ENCODE peak calls at places on chromosomes 7 and 10, in five cellular contexts. P is H54, B is right lobe of liver, M is A549, N is endothelial cell of umbilical vein. X is an unnamed sample.

GRCh38 chr10:125775491-125776106 is at the start of gene MMP21:
- DNase-seq in P (no peak), B (no peak), M (no peak), N (no peak), X (no peak)

GRCh38 chr7:144632724-144633123 is 203.1 kb downstream of the TPK1 start:
- DNase-seq in P (no peak), B (no peak), M (no peak), N (peak), X (no peak)

GRCh38 chr7:139767561-139767982 is 10.2 kb downstream of the HIPK2 start:
- DNase-seq in P (no peak), B (no peak), M (no peak), N (peak), X (no peak)

GRCh38 chr10:113222207-113222606 is 272.2 kb downstream of the TCF7L2 start:
- DNase-seq in P (no peak), B (no peak), M (no peak), N (no peak), X (no peak)

GRCh38 chr7:47472444-47473157 is 109.3 kb downstream of the TNS3 start:
- DNase-seq in P (no peak), B (no peak), M (no peak), N (no peak), X (no peak)

GRCh38 chr10:102927311-102928010 is 9.4 kb downstream of the CNNM2 start:
- DNase-seq in P (no peak), B (no peak), M (no peak), N (no peak), X (peak)

GRCh38 chr10:4359003-4359402 is 467.0 kb upstream of the AKR1E2 start:
- DNase-seq in P (no peak), B (no peak), M (no peak), N (no peak), X (no peak)

GRCh38 chr10:97196213-97197029 is 10.7 kb upstream of the SLIT1 start:
- DNase-seq in P (peak), B (no peak), M (peak), N (peak), X (peak)

GRCh38 chr10:74460812-74461211 is 309.8 kb downstream of the ADK start:
- DNase-seq in P (no peak), B (no peak), M (no peak), N (peak), X (no peak)

GRCh38 chr10:120950103-120950561 is 99.0 kb downstream of the WDR11 start:
- DNase-seq in P (no peak), B (no peak), M (no peak), N (no peak), X (no peak)

GRCh38 chr7:5625938-5626337 is 155.5 kb downstream of the RNF216 start:
- DNase-seq in P (peak), B (no peak), M (peak), N (peak), X (peak)

GRCh38 chr10:109929501-109930219 is 6.3 kb upstream of the XPNPEP1 start:
- DNase-seq in P (no peak), B (no peak), M (no peak), N (no peak), X (no peak)

GRCh38 chr10:43170491-43170890 is 32.2 kb downstream of the CSGALNACT2 start:
- DNase-seq in P (no peak), B (no peak), M (no peak), N (no peak), X (no peak)

GRCh38 chr7:98872328-98872924 is 2.6 kb upstream of the TMEM130 start:
- DNase-seq in P (no peak), B (peak), M (peak), N (no peak), X (peak)

GRCh38 chr7:100547872-100548271 is 8.9 kb downstream of the AGFG2 start:
- DNase-seq in P (no peak), B (peak), M (no peak), N (peak), X (no peak)

GRCh38 chr7:12643644-12644043 is 43.8 kb upstream of the ARL4A start:
- DNase-seq in P (no peak), B (no peak), M (no peak), N (no peak), X (no peak)

GRCh38 chr10:119325131-119325530 is 117.8 kb downstream of the GRK5 start:
- DNase-seq in P (no peak), B (no peak), M (no peak), N (no peak), X (no peak)

GRCh38 chr10:119320981-119321380 is 113.6 kb downstream of the GRK5 start:
- DNase-seq in P (no peak), B (no peak), M (no peak), N (peak), X (no peak)

GRCh38 chr10:119319920-119320258 is 112.5 kb downstream of the GRK5 start:
- DNase-seq in P (no peak), B (no peak), M (no peak), N (no peak), X (no peak)

GRCh38 chr10:119326167-119326566 is 118.8 kb downstream of the GRK5 start:
- DNase-seq in P (no peak), B (no peak), M (no peak), N (no peak), X (no peak)

DNA sequence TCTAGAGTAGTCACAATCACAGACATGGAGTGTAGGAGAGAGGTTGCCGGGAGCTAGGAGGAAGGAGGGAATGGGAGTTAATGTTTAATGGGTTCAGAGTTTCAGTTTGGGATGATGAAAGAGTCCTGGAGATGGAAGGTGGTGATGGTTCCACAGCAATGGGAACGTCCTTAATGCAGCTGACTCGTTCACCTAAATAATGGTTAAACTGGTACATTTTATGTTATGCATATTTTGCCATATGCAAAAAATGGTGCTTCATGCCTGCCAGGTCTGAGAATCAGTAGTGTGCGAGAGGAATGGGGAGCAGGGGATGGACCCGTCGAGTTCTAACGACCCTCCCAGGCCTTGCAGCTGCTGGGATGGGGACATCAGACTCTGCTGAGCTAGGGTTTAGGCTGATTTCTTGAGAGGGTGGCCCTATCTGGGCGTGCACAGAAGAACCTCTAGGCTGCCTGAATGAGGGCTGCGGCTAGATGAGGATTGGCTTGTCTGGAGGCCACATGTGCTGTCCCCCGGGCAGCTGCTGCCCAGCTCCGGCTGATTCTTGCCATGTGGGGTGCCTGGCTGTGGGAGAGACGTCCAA is 115.8 kb downstream of the GRK5 start:
- DNase-seq in P (no peak), B (no peak), M (no peak), N (no peak), X (no peak)
- TF ChIP-seq POLR2A in P (no peak), B (no peak), M (no peak), N (no peak), X (no peak)

DNA sequence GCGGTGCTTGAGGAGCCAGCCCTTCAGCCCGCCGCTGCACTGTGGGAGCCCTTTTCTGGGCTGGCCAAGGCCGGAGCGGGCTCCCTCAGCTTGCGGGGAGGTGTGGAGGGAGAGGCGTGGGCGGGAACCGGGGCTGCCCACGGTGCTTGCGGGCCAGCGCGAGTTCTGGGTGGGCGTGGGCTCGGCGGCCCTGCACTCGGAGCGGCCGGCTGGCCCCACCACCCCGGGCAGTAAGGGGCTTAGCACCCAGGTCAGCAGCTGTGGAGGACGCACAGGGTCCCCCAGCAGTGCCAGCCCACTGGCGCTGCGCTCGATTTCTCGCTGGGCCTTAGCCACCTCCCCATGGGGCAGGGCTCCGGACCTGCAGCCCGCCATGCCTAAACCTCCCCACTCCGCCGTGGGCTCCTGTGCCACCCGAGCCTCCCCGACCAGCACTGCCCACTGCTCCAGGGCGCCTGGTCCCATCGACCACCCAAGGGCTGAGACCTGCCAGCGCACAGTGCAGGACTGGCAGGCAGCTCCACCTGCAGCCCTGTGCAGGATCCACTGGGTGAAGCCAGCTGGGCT is 9.5 kb upstream of the GSTO1 start:
- DNase-seq in P (no peak), B (no peak), M (no peak), N (no peak), X (no peak)
- TF ChIP-seq POLR2A in P (no peak), B (no peak), M (no peak), N (no peak), X (no peak)

DNA sequence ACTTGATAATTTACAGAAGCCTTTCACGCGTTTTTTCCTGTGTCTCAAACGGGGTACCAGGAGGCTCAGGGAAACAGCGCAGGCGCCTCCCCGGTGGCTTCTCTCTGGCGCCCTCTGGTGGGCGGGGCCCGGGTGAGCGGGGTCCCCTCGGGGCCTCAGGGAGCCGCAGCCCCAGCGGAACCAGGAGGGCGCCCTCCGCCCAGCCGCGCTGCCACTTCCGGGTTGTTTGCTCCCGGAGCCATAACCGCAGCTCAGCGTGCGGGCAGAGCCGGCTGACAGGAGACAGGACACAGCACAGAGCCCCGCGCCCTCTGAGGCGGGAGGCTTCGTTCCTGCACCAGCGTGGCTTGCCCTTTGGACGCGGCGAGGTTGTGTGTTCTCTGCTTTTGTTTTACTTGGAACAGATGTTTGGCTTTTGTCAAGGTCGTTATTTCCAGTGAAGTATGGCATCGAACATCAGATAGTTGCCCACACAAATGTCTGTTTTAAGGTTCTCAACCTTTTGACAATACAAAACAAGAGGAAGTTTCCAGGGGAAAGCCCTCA is 6.9 kb upstream of the CYP2E1 start:
- DNase-seq in P (peak), B (peak), M (peak), N (peak), X (peak)
- TF ChIP-seq POLR2A in P (peak), B (peak), M (peak), N (no peak), X (no peak)

GRCh38 chr10:119516381-119517234 is 25.9 kb downstream of the RGS10 start:
- DNase-seq in P (no peak), B (no peak), M (no peak), N (no peak), X (peak)
- TF ChIP-seq POLR2A in P (no peak), B (no peak), M (no peak), N (no peak), X (no peak)

DNA sequence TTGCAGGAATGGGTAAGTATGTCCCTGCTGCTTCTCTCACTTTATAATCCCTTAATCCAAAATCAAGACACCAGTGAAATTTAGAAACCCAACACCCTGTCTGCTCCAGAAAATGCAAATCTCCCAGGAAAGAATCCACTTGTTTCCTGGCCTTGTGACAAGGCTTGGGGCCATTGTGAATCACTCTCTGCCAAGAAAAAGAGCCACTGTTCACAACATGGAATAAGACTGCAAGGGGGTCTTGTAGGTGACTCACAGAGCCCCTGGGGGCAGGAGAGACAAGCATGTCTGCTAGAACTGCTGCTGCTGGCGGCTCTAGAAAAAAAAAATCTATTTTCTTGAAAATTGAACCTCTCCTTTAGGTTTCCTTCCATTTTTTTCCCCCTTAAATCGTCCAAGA is 191.2 kb downstream of the SORCS1 start:
- DNase-seq in P (no peak), B (no peak), M (no peak), N (no peak), X (no peak)
- TF ChIP-seq POLR2A in P (no peak), B (no peak), M (no peak), N (no peak), X (no peak)

DNA sequence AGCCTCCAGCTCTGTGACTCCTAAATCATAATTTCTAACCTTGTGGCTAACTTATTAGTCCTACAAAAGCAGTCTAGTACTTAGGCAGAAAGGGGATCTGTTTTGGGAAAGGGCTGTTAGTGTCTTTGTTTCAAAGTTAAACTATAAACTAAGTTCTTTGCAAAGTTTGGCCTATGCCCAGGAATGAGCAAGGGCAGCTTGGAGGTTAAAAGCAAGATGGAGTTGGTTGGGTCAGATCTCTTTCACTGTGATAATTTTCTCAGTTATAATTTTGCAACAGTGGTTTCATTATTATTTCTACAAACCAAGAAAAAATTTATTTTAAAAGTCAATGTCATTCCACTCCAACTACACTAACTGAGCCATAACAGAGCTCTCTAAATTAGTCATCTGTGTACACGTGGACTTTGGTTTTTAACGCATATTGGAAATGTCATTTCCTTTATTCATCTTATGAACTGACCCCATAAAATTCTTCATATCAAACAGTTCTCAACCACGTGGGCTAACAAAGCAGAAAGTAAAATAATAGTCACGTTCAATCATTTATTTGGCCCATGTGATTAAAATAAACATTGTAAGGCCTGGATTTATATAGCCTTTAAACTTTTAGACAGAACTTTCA is 143.2 kb upstream of the C7orf33 start:
- DNase-seq in P (no peak), B (no peak), M (peak), N (no peak), X (no peak)
- TF ChIP-seq POLR2A in P (no peak), B (no peak), M (no peak), N (no peak), X (no peak)